ENCODE peak calls at places on chromosome 22, in five cellular contexts. E is HCEC 1CT, L is NCI-H460, J is BJ, X is H9. V is an unnamed sample.

GRCh38 chr22:21947040-21948014 is 5.3 kb downstream of the PPM1F start:
- DNase-seq in E (peak), L (no peak), J (no peak), X (peak), V (no peak)

GRCh38 chr22:42286205-42286604 is 15.8 kb upstream of the TCF20 start:
- DNase-seq in E (no peak), L (no peak), J (no peak), X (no peak), V (no peak)

GRCh38 chr22:36156515-36157419 is 3.8 kb downstream of the APOL3 start:
- DNase-seq in E (peak), L (peak), J (peak), X (peak), V (peak)

GRCh38 chr22:21632931-21633330 is 371 bp downstream of the CCDC116 start:
- DNase-seq in E (no peak), L (no peak), J (no peak), X (no peak), V (no peak)

GRCh38 chr22:50481440-50482106 is at the start of gene ADM2:
- DNase-seq in E (no peak), L (peak), J (no peak), X (peak), V (no peak)

GRCh38 chr22:35177811-35178210 is 79.5 kb upstream of the HMGXB4 start:
- DNase-seq in E (no peak), L (no peak), J (no peak), X (peak), V (no peak)

GRCh38 chr22:40479126-40479800 is 108.9 kb downstream of the SGSM3 start:
- DNase-seq in E (no peak), L (no peak), J (no peak), X (no peak), V (no peak)

GRCh38 chr22:38144025-38144405 is 33.5 kb upstream of the BAIAP2L2 start:
- DNase-seq in E (peak), L (no peak), J (no peak), X (peak), V (no peak)

GRCh38 chr22:37167981-37168647 is 18.4 kb upstream of the IL2RB start:
- DNase-seq in E (no peak), L (no peak), J (no peak), X (no peak), V (no peak)

GRCh38 chr22:48751539-48752437 is 1075.9 kb downstream of the BRD1 start:
- DNase-seq in E (no peak), L (no peak), J (no peak), X (no peak), V (no peak)

GRCh38 chr22:31897842-31898241 is 46.5 kb upstream of the YWHAH start:
- DNase-seq in E (no peak), L (no peak), J (no peak), X (no peak), V (no peak)

GRCh38 chr22:20268350-20269012 is 363 bp upstream of the RTN4R start:
- DNase-seq in E (peak), L (peak), J (no peak), X (peak), V (no peak)

GRCh38 chr22:17906978-17907730 is 117.2 kb downstream of the MICAL3 start:
- DNase-seq in E (no peak), L (no peak), J (no peak), X (no peak), V (no peak)

GRCh38 chr22:21022955-21023614 is 8.1 kb downstream of the P2RX6 start:
- DNase-seq in E (no peak), L (no peak), J (no peak), X (no peak), V (no peak)

GRCh38 chr22:33049125-33049729 is 9.0 kb downstream of the SYN3 start:
- DNase-seq in E (peak), L (peak), J (peak), X (peak), V (peak)

GRCh38 chr22:44214764-44215163 is 34.0 kb downstream of the PARVG start:
- DNase-seq in E (no peak), L (no peak), J (no peak), X (no peak), V (no peak)

GRCh38 chr22:43337385-43337784 is 5.8 kb downstream of the SCUBE1 start:
- DNase-seq in E (no peak), L (no peak), J (no peak), X (no peak), V (no peak)

GRCh38 chr22:29259253-29259899 is 8.4 kb downstream of the RHBDD3 start:
- DNase-seq in E (no peak), L (no peak), J (no peak), X (peak), V (no peak)

GRCh38 chr22:28016781-28017557 is 97.9 kb upstream of the PITPNB start:
- DNase-seq in E (no peak), L (no peak), J (no peak), X (no peak), V (no peak)

GRCh38 chr22:17972385-17973181 is 51.8 kb downstream of the MICAL3 start:
- DNase-seq in E (peak), L (peak), J (no peak), X (no peak), V (peak)

GRCh38 chr22:31925056-31925455 is 19.3 kb upstream of the YWHAH start:
- DNase-seq in E (no peak), L (no peak), J (no peak), X (no peak), V (no peak)

GRCh38 chr22:49233507-49234100 is 594.1 kb downstream of the BRD1 start:
- DNase-seq in E (no peak), L (no peak), J (no peak), X (peak), V (no peak)

GRCh38 chr22:49373801-49374226 is 453.9 kb downstream of the BRD1 start:
- DNase-seq in E (no peak), L (no peak), J (no peak), X (no peak), V (no peak)

GRCh38 chr22:47601666-47602065 is 839.2 kb downstream of the TBC1D22A start:
- DNase-seq in E (no peak), L (no peak), J (no peak), X (no peak), V (no peak)

GRCh38 chr22:27990879-27991278 is 71.8 kb upstream of the PITPNB start:
- DNase-seq in E (peak), L (peak), J (no peak), X (peak), V (no peak)

GRCh38 chr22:23182289-23183106 is 2.2 kb downstream of the BCR start:
- DNase-seq in E (no peak), L (no peak), J (no peak), X (no peak), V (no peak)

GRCh38 chr22:28907311-28908008 is 24.1 kb downstream of the ZNRF3 start:
- DNase-seq in E (no peak), L (no peak), J (no peak), X (no peak), V (peak)

GRCh38 chr22:28441720-28442263 is 237.8 kb downstream of the TTC28 start:
- DNase-seq in E (no peak), L (no peak), J (no peak), X (no peak), V (no peak)

GRCh38 chr22:27989758-27990450 is 70.8 kb upstream of the PITPNB start:
- DNase-seq in E (no peak), L (no peak), J (no peak), X (peak), V (no peak)

GRCh38 chr22:33112606-33113005 is 54.4 kb upstream of the SYN3 start:
- DNase-seq in E (no peak), L (no peak), J (no peak), X (no peak), V (no peak)

GRCh38 chr22:25120093-25120561 is 79.5 kb upstream of the CRYBB3 start:
- DNase-seq in E (no peak), L (no peak), J (no peak), X (peak), V (no peak)